ENCODE peak calls at places on chromosomes 3 and 15, in seven cellular contexts. H, C, B, X, K, L and Y are unnamed samples. For H3K4me1, the result is how much of the 10 kb centered on the place peaks cover.

GRCh38 chr15:50124557-50125080 is 5.6 kb upstream of the ATP8B4 start:
- DNase-seq in H (no peak), C (no peak), B (no peak), X (no peak), K (no peak), L (no peak), Y (no peak)

GRCh38 chr3:13140596-13140995 is 67.4 kb upstream of the IQSEC1 start:
- DNase-seq in H (no peak), C (no peak), B (no peak), X (no peak), K (no peak), L (no peak), Y (no peak)

GRCh38 chr3:46947981-46948791 is 28.4 kb downstream of the CCDC12 start:
- DNase-seq in H (peak), C (peak), B (peak), X (no peak), K (no peak), L (peak), Y (peak)

GRCh38 chr3:33737146-33737545 is 19.1 kb upstream of the CLASP2 start:
- DNase-seq in H (no peak), C (no peak), B (no peak), X (no peak), K (no peak), L (no peak), Y (no peak)

GRCh38 chr3:23320586-23321570 is 117.8 kb downstream of the UBE2E2 start:
- DNase-seq in H (peak), C (no peak), B (no peak), X (no peak), K (no peak), L (no peak), Y (no peak)

GRCh38 chr3:10395196-10395595 is 74.3 kb upstream of the SEC13 start:
- DNase-seq in H (no peak), C (no peak), B (no peak), X (peak), K (no peak), L (no peak), Y (no peak)

GRCh38 chr3:152400912-152401311 is 132.2 kb downstream of the MBNL1 start:
- DNase-seq in H (peak), C (no peak), B (peak), X (no peak), K (no peak), L (no peak), Y (no peak)

GRCh38 chr15:53549697-53550315 is 209.7 kb downstream of the WDR72 start:
- DNase-seq in H (peak), C (peak), B (no peak), X (peak), K (no peak), L (no peak), Y (no peak)

GRCh38 chr3:42013652-42014442 is 51.9 kb upstream of the ULK4 start:
- DNase-seq in H (peak), C (no peak), B (no peak), X (peak), K (no peak), L (no peak), Y (no peak)

GRCh38 chr3:127817331-127817821 is 4.9 kb downstream of the MGLL start:
- DNase-seq in H (peak), C (peak), B (peak), X (no peak), K (no peak), L (no peak), Y (no peak)

GRCh38 chr15:100858294-100858693 is 21.3 kb upstream of the ALDH1A3 start:
- DNase-seq in H (no peak), C (no peak), B (no peak), X (no peak), K (no peak), L (no peak), Y (no peak)

GRCh38 chr3:193553606-193554005 is 1.1 kb downstream of the ATP13A4 start:
- DNase-seq in H (no peak), C (no peak), B (no peak), X (no peak), K (no peak), L (no peak), Y (no peak)

GRCh38 chr3:53056442-53056841 is 10.6 kb upstream of the SFMBT1 start:
- DNase-seq in H (peak), C (no peak), B (no peak), X (peak), K (no peak), L (no peak), Y (no peak)

GRCh38 chr3:49786357-49787181 is at the start of gene IP6K1:
- DNase-seq in H (peak), C (peak), B (peak), X (peak), K (peak), L (peak), Y (peak)

GRCh38 chr3:102791641-102792589 is 357.1 kb downstream of the ZPLD1 start:
- DNase-seq in H (no peak), C (no peak), B (peak), X (no peak), K (peak), L (no peak), Y (no peak)

GRCh38 chr15:52733078-52733477 is 53.9 kb upstream of the ATOSA start:
- DNase-seq in H (no peak), C (no peak), B (no peak), X (no peak), K (no peak), L (no peak), Y (no peak)

GRCh38 chr3:52054689-52055511 is 1.5 kb downstream of the DUSP7 start:
- DNase-seq in H (no peak), C (no peak), B (no peak), X (peak), K (no peak), L (peak), Y (no peak)

GRCh38 chr3:178562143-178562868 is 26.1 kb downstream of the KCNMB2 start:
- DNase-seq in H (no peak), C (no peak), B (no peak), X (no peak), K (no peak), L (peak), Y (no peak)

GRCh38 chr3:89098964-89099585 is 8.3 kb upstream of the EPHA3 start:
- DNase-seq in H (peak), C (peak), B (peak), X (peak), K (peak), L (peak), Y (no peak)

GRCh38 chr3:197527569-197527968 is 28.2 kb downstream of the BDH1 start:
- DNase-seq in H (no peak), C (no peak), B (no peak), X (no peak), K (no peak), L (no peak), Y (no peak)

GRCh38 chr3:45646051-45646585 is 43.1 kb upstream of the SACM1L start:
- DNase-seq in H (no peak), C (no peak), B (no peak), X (no peak), K (no peak), L (peak), Y (no peak)

GRCh38 chr3:36295206-36295760 is 85.0 kb upstream of the STAC start:
- DNase-seq in H (no peak), C (no peak), B (peak), X (no peak), K (no peak), L (no peak), Y (no peak)

GRCh38 chr3:15711281-15711680 is 86.5 kb downstream of the ANKRD28 start:
- DNase-seq in H (no peak), C (no peak), B (no peak), X (no peak), K (no peak), L (no peak), Y (no peak)

GRCh38 chr15:75107905-75108838 is 84.8 kb downstream of the PPCDC start:
- DNase-seq in H (peak), C (peak), B (peak), X (no peak), K (peak), L (peak), Y (peak)

GRCh38 chr15:74655424-74655823 is 39.8 kb downstream of the CLK3 start:
- DNase-seq in H (no peak), C (no peak), B (peak), X (no peak), K (peak), L (peak), Y (no peak)

GRCh38 chr3:172174396-172175253 is 135.2 kb downstream of the FNDC3B start:
- DNase-seq in H (no peak), C (no peak), B (peak), X (peak), K (no peak), L (no peak), Y (no peak)
- H3K4me1 ChIP-seq in H (under half), C (under half), B (under half), X (half or more), K (half or more), L (under half), Y (under half)

GRCh38 chr3:124295358-124295757 is 303.4 kb upstream of the ROPN1 start:
- DNase-seq in H (no peak), C (no peak), B (peak), X (no peak), K (no peak), L (no peak), Y (no peak)
- TF ChIP-seq EZH2 in H (no peak), C (no peak), B (no peak), X (no peak), K (no peak), L (no peak), Y (no peak)

DNA sequence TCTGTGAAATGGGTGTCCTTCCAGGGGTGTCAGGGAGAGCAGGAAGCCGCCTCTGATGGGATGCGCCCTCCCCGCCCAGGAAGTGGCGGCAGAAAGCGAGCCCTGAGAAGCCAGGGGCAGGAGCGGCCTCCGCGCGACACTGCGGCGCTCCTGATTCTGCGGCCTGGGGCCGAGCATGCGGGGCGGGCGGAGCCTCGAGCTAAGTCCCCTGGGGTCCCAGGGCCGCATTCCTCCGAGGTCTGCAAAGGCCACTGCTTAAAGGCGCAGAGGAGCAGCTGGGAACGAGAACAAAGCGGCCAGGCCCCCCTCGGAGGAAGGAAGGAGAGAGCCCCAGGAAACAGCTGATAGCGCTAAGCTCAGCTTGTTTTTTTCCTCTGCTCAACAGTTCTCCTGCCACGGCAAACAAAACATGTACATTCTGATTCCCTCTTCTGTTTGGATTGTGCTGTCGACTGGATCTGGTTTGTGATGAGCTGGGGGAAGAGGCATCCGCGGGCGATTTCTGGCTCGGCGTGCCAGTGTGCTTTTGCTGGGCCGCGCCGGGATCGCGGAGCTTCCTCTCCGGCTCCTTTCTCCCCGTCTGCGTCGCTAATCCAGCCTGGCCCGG is 34.1 kb downstream of the GRK7 start:
- DNase-seq in H (no peak), C (no peak), B (peak), X (peak), K (peak), L (peak), Y (no peak)
- H3K4me1 ChIP-seq in H (under half), C (under half), B (under half), X (under half), K (under half), L (under half), Y (under half)

GRCh38 chr3:169665264-169666078 is 2.0 kb upstream of the MECOM start:
- DNase-seq in H (no peak), C (no peak), B (no peak), X (peak), K (no peak), L (peak), Y (no peak)
- TF ChIP-seq EZH2 in H (no peak), C (no peak), B (no peak), X (peak), K (no peak), L (no peak), Y (peak)

DNA sequence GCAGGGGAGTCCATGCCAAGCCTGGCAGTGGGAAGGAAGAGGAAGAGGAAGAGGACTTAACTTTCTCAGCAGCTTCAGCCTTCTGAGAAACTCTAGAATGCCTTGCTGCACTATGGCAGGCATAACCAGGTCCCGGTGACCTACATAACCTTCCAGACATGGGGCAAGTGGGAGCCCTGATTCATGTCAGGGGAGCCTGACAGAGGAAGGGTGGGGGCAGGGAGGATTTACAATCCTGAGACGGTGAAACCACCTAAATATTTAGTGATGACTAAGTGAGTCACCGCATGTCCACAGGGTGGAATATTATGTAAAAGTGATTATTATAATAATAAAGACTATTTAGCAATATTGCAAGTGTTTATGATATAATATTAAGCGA is 46.7 kb downstream of the AMOTL2 start:
- DNase-seq in H (peak), C (peak), B (peak), X (no peak), K (no peak), L (peak), Y (no peak)
- H3K4me1 ChIP-seq in H (half or more), C (half or more), B (half or more), X (under half), K (under half), L (under half), Y (half or more)

GRCh38 chr3:173399001-173399400 is 1.5 kb downstream of the NLGN1 start:
- DNase-seq in H (no peak), C (no peak), B (no peak), X (no peak), K (no peak), L (peak), Y (no peak)

GRCh38 chr3:173398111-173398479 is 551 bp downstream of the NLGN1 start:
- DNase-seq in H (no peak), C (no peak), B (peak), X (peak), K (no peak), L (no peak), Y (no peak)

GRCh38 chr3:173396191-173397041 is 1.1 kb upstream of the NLGN1 start:
- DNase-seq in H (no peak), C (no peak), B (peak), X (peak), K (peak), L (peak), Y (no peak)

GRCh38 chr3:173395412-173396181 is 1.9 kb upstream of the NLGN1 start:
- DNase-seq in H (peak), C (peak), B (peak), X (peak), K (peak), L (peak), Y (no peak)

DNA sequence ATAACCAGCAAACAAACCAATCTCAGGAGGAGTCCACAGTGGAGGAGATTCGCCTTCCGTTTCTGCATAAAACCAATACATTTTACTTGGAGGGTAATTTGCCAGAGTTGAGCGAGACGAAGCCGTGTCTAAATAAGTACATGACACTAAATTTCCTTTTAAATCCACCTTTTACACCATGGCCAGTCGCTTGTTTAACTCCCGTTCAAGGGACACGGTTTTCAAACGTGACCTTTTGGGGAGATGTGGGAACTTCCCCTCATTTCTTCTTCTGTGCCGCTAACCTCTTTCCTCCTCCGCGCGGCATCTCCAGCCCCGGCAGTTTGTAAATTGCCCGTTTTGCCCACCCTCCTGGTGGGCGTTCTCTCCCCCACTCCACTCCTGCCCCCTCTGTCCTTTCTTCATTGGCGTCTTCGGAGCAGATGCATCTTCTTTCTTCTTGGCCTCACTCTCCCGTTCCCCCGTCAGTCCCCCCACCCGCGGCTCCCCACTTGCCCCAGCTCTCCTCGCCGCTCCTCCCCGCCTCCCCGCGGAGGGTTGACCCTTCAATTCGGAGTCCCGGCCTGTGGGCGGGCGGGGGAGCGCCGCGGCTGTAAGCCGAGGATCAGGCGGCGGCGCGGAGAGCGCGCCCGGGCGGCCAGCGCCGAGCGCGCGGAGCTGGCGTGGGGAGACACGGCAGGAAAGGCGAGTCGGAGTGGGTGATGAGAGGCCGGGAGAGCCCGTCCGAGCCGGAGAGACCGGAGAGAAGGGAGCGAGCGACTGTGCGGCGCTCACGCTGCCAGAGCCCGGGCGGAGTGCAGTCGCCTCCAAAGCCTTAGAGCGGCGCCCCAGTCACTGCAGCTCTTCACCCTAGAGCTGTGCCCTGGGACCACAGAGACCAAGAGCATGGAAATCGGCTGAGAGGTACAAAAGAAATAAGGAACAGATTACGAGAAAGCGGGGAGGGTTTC is at the start of gene NLGN1:
- DNase-seq in H (peak), C (peak), B (peak), X (peak), K (peak), L (peak), Y (no peak)
- TF ChIP-seq EZH2 in H (peak), C (peak), B (no peak), X (no peak), K (no peak), L (no peak), Y (no peak)